ENCODE peak calls at places on chromosomes 12 and 14, in six cellular contexts. J is SIG-M5, N is NCI-H1092 treated with DMSO at 0.1 percent for 48 hours, P is fibroblast of pulmonary artery, Y is GM19239, Z is hepatic stellate cell. S is an unnamed sample.

GRCh38 chr14:71472281-71472960 is 459.8 kb upstream of the RGS6 start:
- DNase-seq in J (no peak), N (no peak), P (no peak), Y (no peak), Z (no peak), S (no peak)

GRCh38 chr14:76687611-76688372 is 73.5 kb upstream of the VASH1 start:
- DNase-seq in J (no peak), N (peak), P (no peak), Y (no peak), Z (no peak), S (no peak)

GRCh38 chr12:70733385-70733784 is 96.2 kb upstream of the PTPRB start:
- DNase-seq in J (no peak), N (peak), P (peak), Y (peak), Z (peak), S (peak)

GRCh38 chr12:132279184-132279889 is 50.1 kb downstream of the GALNT9 start:
- DNase-seq in J (no peak), N (no peak), P (peak), Y (no peak), Z (peak), S (no peak)

GRCh38 chr12:123966596-123966995 is 6.0 kb downstream of the CCDC92 start:
- DNase-seq in J (no peak), N (no peak), P (no peak), Y (no peak), Z (peak), S (no peak)

GRCh38 chr12:107684990-107685359 is 624 bp upstream of the PWP1 start:
- DNase-seq in J (no peak), N (peak), P (peak), Y (no peak), Z (no peak), S (peak)

GRCh38 chr14:99047436-99048110 is 224.4 kb downstream of the BCL11B start:
- DNase-seq in J (no peak), N (no peak), P (no peak), Y (no peak), Z (no peak), S (no peak)

GRCh38 chr14:26281280-26281998 is 316.4 kb downstream of the NOVA1 start:
- DNase-seq in J (no peak), N (peak), P (peak), Y (no peak), Z (no peak), S (no peak)

GRCh38 chr12:9813821-9814798 is 13.2 kb upstream of the KLRF1 start:
- DNase-seq in J (peak), N (no peak), P (peak), Y (peak), Z (peak), S (no peak)

GRCh38 chr14:55267816-55268215 is 3.4 kb upstream of the FBXO34 start:
- DNase-seq in J (no peak), N (no peak), P (peak), Y (no peak), Z (no peak), S (no peak)

GRCh38 chr14:20427231-20428009 is 8.5 kb downstream of the KLHL33 start:
- DNase-seq in J (peak), N (no peak), P (peak), Y (peak), Z (peak), S (peak)

GRCh38 chr14:93959239-93960107 is 16.9 kb downstream of the ASB2 start:
- DNase-seq in J (peak), N (no peak), P (peak), Y (peak), Z (peak), S (no peak)

GRCh38 chr12:5430639-5431603 is 987 bp upstream of the NTF3 start:
- DNase-seq in J (no peak), N (no peak), P (no peak), Y (no peak), Z (peak), S (no peak)

GRCh38 chr12:130846386-130846785 is 7.3 kb upstream of the STX2 start:
- DNase-seq in J (no peak), N (no peak), P (no peak), Y (no peak), Z (no peak), S (no peak)

GRCh38 chr12:83102499-83102898 is 415.8 kb downstream of the TMTC2 start:
- DNase-seq in J (no peak), N (no peak), P (peak), Y (no peak), Z (no peak), S (no peak)

GRCh38 chr12:93097417-93097816 is 168.3 kb upstream of the EEA1 start:
- DNase-seq in J (no peak), N (no peak), P (no peak), Y (no peak), Z (no peak), S (no peak)

GRCh38 chr12:40794087-40794486 is 101.8 kb downstream of the CNTN1 start:
- DNase-seq in J (no peak), N (no peak), P (no peak), Y (no peak), Z (no peak), S (no peak)

GRCh38 chr12:6570264-6570887 is 2.3 kb upstream of the NOP2 start:
- DNase-seq in J (no peak), N (peak), P (peak), Y (no peak), Z (peak), S (peak)

GRCh38 chr12:113896194-113896593 is 69.9 kb downstream of the RBM19 start:
- DNase-seq in J (no peak), N (no peak), P (no peak), Y (no peak), Z (no peak), S (no peak)

GRCh38 chr14:74702293-74702692 is 10.6 kb downstream of the AREL1 start:
- DNase-seq in J (no peak), N (no peak), P (no peak), Y (no peak), Z (no peak), S (no peak)

S was measured in GF-D8.